ENCODE peak calls at places on chromosomes 2 and 18, in seven cellular contexts. M, P, Q, L, F, E and G are unnamed samples. For H3K4me1, the result is how much of the 10 kb centered on the place peaks cover.

GRCh38 chr18:13260114-13260926 is 41.8 kb downstream of the LDLRAD4 start:
- DNase-seq in E (no peak), M (peak), P (no peak), Q (no peak), F (no peak), L (no peak), G (no peak)

GRCh38 chr2:181588546-181588945 is 68.4 kb downstream of the CERKL start:
- DNase-seq in L (no peak), E (no peak), M (no peak), Q (no peak), F (no peak), P (no peak), G (no peak)

GRCh38 chr18:79545714-79546113 is 133.9 kb upstream of the CTDP1 start:
- DNase-seq in E (no peak), M (no peak), P (no peak), F (no peak), L (no peak), Q (no peak), G (peak)

GRCh38 chr2:193778293-193778692 is 1583.6 kb upstream of the TMEFF2 start:
- DNase-seq in P (no peak), L (no peak), E (no peak), M (no peak), F (no peak), Q (no peak), G (no peak)

GRCh38 chr2:365367-366275 is 77.7 kb upstream of the ALKAL2 start:
- DNase-seq in E (no peak), M (no peak), F (no peak), Q (no peak), L (no peak), P (no peak), G (no peak)

GRCh38 chr2:55155764-55156221 is 76.3 kb downstream of the CLHC1 start:
- DNase-seq in M (no peak), L (no peak), E (no peak), P (no peak), F (no peak), Q (no peak), G (no peak)

GRCh38 chr2:182649316-182649715 is 66.7 kb upstream of the DNAJC10 start:
- DNase-seq in E (peak), F (peak), Q (no peak), P (no peak), L (peak), M (peak), G (no peak)

GRCh38 chr18:8844721-8845148 is 139.4 kb downstream of the MTCL1 start:
- DNase-seq in Q (no peak), E (no peak), M (no peak), L (no peak), F (no peak), P (no peak), G (no peak)

GRCh38 chr2:188897096-188897495 is 77.1 kb upstream of the COL3A1 start:
- DNase-seq in E (no peak), Q (no peak), F (no peak), M (no peak), L (no peak), P (no peak), G (no peak)

GRCh38 chr18:39753178-39753577 is 2187.6 kb upstream of the CELF4 start:
- DNase-seq in E (no peak), P (no peak), L (no peak), F (no peak), Q (no peak), M (no peak), G (no peak)

GRCh38 chr2:74763962-74764428 is 69.9 kb upstream of the HK2 start:
- DNase-seq in F (peak), E (no peak), Q (no peak), P (no peak), L (no peak), M (no peak), G (no peak)

GRCh38 chr18:42183746-42184145 is 228.7 kb downstream of the PIK3C3 start:
- DNase-seq in F (no peak), P (no peak), M (peak), L (no peak), Q (no peak), E (no peak), G (no peak)

GRCh38 chr2:60735496-60736250 is 20.4 kb upstream of the PAPOLG start:
- DNase-seq in M (peak), L (no peak), E (peak), Q (peak), F (peak), P (no peak), G (no peak)

GRCh38 chr2:179842498-179843153 is 18.8 kb downstream of the ZNF385B start:
- DNase-seq in P (no peak), E (peak), Q (no peak), L (peak), M (peak), F (peak), G (no peak)

GRCh38 chr18:79496978-79497637 is 101.4 kb downstream of the NFATC1 start:
- DNase-seq in Q (peak), F (no peak), P (peak), M (peak), E (no peak), L (no peak), G (no peak)

GRCh38 chr2:20444993-20445910 is 1.6 kb upstream of the RHOB start:
- DNase-seq in Q (peak), P (peak), L (no peak), M (no peak), F (no peak), E (no peak), G (no peak)

GRCh38 chr2:158893474-158893873 is 75.0 kb upstream of the TANC1 start:
- DNase-seq in Q (no peak), F (no peak), L (no peak), E (no peak), M (no peak), P (no peak), G (no peak)

GRCh38 chr18:22489694-22490093 is 72.0 kb upstream of the CTAGE1 start:
- DNase-seq in Q (peak), L (no peak), M (no peak), P (no peak), F (no peak), E (no peak), G (no peak)

GRCh38 chr2:101831351-101831865 is 133.9 kb downstream of the MAP4K4 start:
- DNase-seq in M (peak), L (peak), E (peak), Q (peak), F (peak), P (peak), G (peak)

GRCh38 chr2:145687445-145688104 is 1167.7 kb upstream of the ZEB2 start:
- DNase-seq in E (peak), Q (no peak), L (peak), P (no peak), F (peak), M (no peak), G (no peak)

GRCh38 chr2:30731248-30731647 is 76.0 kb downstream of the CAPN13 start:
- DNase-seq in P (peak), E (no peak), L (no peak), Q (no peak), M (no peak), F (no peak), G (no peak)

GRCh38 chr2:57886196-57886786 is 160.3 kb upstream of the VRK2 start:
- DNase-seq in E (no peak), L (no peak), Q (no peak), F (peak), P (no peak), M (no peak), G (no peak)

GRCh38 chr2:72147303-72147970 is at the start of gene CYP26B1:
- DNase-seq in E (peak), L (no peak), P (peak), F (peak), Q (peak), M (peak), G (peak)

GRCh38 chr2:70091364-70091763 is 4.1 kb downstream of the PCBP1 start:
- DNase-seq in M (no peak), F (no peak), Q (no peak), P (no peak), E (no peak), L (no peak), G (no peak)
- H3K4me1 ChIP-seq in M (under half), F (under half), Q (under half), P (under half), E (under half), L (half or more), G (under half)

DNA sequence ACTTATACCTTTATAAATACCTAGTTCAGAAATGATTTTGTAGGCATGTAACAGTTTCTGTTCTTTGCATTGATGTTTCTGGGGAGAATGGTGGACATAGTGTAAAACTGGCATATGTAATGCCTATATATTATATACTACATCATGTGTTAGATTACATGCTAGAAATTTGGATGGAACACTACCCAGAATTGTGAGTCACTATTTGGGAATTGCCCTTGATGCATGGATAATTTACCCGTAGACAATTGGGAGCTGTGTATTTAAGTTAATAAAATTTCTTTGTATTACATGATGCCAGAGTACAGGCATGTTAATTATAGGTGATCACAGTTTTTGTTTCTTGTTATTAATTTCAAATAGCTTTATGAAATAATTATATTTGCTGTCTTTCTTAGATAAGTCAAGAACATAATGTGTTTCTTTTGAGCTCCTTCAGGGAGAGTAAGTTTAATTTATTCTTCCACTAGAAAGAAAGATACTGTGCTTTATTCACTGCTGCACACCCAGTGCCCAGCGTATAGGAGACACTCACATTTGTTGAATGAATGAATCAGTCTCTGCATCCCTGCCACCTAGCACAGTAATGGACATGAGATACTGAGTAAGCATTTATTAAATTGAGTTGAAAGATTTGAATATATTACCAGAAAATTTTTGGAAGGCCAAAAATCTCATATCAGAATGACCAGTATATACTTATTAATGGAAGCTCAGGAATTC is 16.9 kb downstream of the ACSL3 start:
- DNase-seq in F (no peak), L (no peak), P (no peak), Q (no peak), M (no peak), E (no peak), G (no peak)
- H3K27ac ChIP-seq in F (no peak), L (no peak), P (no peak), Q (no peak), M (no peak), E (no peak), G (no peak)

GRCh38 chr2:221606369-221606768 is 34.3 kb upstream of the EPHA4 start:
- DNase-seq in F (peak), M (no peak), E (no peak), L (no peak), P (no peak), Q (no peak), G (no peak)
- TF ChIP-seq CTCF in F (no peak), M (no peak), E (no peak), L (no peak), P (no peak), Q (no peak), G (no peak)

GRCh38 chr2:213068681-213069359 is 82.6 kb downstream of the IKZF2 start:
- DNase-seq in P (no peak), L (no peak), Q (no peak), E (no peak), F (no peak), M (peak), G (no peak)
- H3K4me1 ChIP-seq in P (under half), L (under half), Q (under half), E (under half), F (under half), M (half or more), G (under half)

DNA sequence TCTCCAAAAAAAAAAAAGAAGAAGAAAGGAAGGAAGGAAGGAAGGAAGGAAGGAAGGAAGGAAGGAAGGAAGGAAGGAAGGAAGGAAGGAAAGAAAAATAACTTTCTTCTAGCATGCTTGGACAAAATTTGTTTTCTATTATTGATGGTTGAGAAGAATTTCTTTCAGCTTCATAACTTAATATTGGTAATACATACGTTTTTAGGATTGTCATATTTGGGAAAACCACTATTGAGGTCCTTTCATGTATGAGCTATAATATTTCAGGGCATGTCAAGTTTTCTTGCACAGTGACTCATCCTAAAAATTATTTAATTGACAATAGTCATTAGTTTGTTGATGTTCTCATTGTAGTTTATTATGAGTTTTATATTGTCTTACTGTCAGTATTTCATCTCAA is 66.4 kb upstream of the PKDCC start:
- DNase-seq in Q (no peak), F (no peak), M (peak), L (no peak), P (no peak), E (no peak), G (no peak)
- H3K27ac ChIP-seq in Q (no peak), F (no peak), M (peak), L (no peak), P (no peak), E (no peak), G (no peak)

DNA sequence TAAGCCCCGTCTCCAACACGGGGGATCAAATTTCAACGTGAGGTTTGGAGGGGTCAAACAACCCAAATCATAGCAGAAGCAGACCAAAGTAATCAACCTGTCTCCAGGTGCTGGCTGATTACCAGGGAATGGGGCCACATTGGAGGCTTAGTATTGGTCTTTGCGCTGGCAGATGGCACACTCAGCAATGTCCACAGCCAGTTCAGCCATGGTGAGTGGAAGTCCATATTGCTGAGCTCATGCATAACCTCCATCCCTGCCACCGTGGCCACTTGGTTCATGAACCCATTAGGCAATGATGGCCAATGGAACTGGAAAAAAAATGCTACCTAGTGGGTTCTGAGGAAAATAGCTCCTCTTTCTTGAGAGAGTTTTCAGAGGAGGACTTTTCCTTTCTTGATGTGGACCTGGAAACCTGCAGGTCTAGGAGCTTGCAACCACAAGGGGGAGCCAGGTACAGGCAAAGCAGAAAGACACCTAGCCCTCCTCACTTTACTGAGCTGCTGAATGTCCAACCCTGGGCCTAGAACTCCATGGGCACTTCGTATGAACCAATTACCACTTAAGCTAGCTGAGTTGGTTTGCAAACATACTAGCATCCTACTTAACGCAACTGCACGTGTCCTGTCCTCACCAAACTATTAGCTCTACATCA is 128.0 kb upstream of the GYPC start:
- DNase-seq in E (peak), L (peak), P (peak), M (peak), Q (peak), F (peak), G (no peak)
- TF ChIP-seq CTCF in E (peak), L (peak), P (peak), M (peak), Q (peak), F (peak), G (peak)

GRCh38 chr2:107597507-107597906 is 229.2 kb upstream of the RGPD4 start:
- DNase-seq in E (no peak), M (no peak), F (no peak), Q (no peak), P (no peak), L (no peak), G (no peak)
- H3K4me1 ChIP-seq in E (under half), M (under half), F (under half), Q (under half), P (under half), L (under half), G (under half)